ENCODE peak calls at places on chromosomes 6 and 20, in seven cellular contexts. V is H1, P is GM12878, B is ovary, W is A549, L is gastrocnemius medialis, T is heart left ventricle. A is an unnamed sample.

GRCh38 chr6:150981095-150981494 is 115.6 kb downstream of the MTHFD1L start:
- DNase-seq in T (peak), V (no peak), P (peak), B (no peak), W (no peak), L (no peak), A (no peak)

GRCh38 chr6:36223706-36224105 is 27.2 kb downstream of the BRPF3 start:
- DNase-seq in L (no peak), V (no peak), T (no peak), W (no peak), P (no peak), B (no peak), A (no peak)

GRCh38 chr20:20412750-20413149 is 44.8 kb downstream of the INSM1 start:
- DNase-seq in B (no peak), P (no peak), L (no peak), W (no peak), T (no peak), V (no peak), A (no peak)

GRCh38 chr6:36827261-36828079 is 11.8 kb downstream of the CPNE5 start:
- DNase-seq in W (no peak), P (no peak), B (peak), V (no peak), T (peak), L (no peak), A (no peak)

GRCh38 chr6:166691199-166691598 is 64.1 kb upstream of the RPS6KA2 start:
- DNase-seq in T (peak), P (no peak), L (peak), W (no peak), B (no peak), V (no peak), A (no peak)

GRCh38 chr6:28207244-28208179 is 17.6 kb upstream of the ZSCAN9 start:
- DNase-seq in L (no peak), P (no peak), B (no peak), T (no peak), W (no peak), V (no peak), A (no peak)

GRCh38 chr6:168403370-168404005 is 37.5 kb upstream of the SMOC2 start:
- DNase-seq in L (no peak), W (no peak), B (no peak), P (no peak), T (no peak), V (no peak), A (no peak)

GRCh38 chr6:166078294-166078693 is 89.4 kb downstream of the TBXT start:
- DNase-seq in V (no peak), B (no peak), T (no peak), W (no peak), P (no peak), L (no peak), A (no peak)

GRCh38 chr20:40010483-40010882 is 678.6 kb downstream of the MAFB start:
- DNase-seq in B (no peak), P (no peak), T (no peak), V (no peak), L (peak), W (no peak), A (no peak)

GRCh38 chr6:34144581-34145160 is 1.2 kb downstream of the GRM4 start:
- DNase-seq in L (no peak), P (no peak), B (no peak), V (no peak), W (no peak), T (no peak), A (no peak)

GRCh38 chr6:150418825-150419594 is 50.2 kb downstream of the IYD start:
- DNase-seq in P (no peak), L (no peak), T (peak), B (peak), V (peak), W (peak), A (no peak)

GRCh38 chr6:116253505-116254296 is at the start of gene TSPYL4:
- DNase-seq in B (peak), L (peak), T (peak), P (peak), V (peak), W (peak), A (peak)
- TF ChIP-seq POLR2A in B (peak), L (peak), T (peak), P (peak), V (peak), W (peak), A (peak)

GRCh38 chr6:42020967-42021366 is 29.4 kb upstream of the TAF8 start:
- DNase-seq in P (no peak), L (no peak), V (no peak), T (no peak), W (no peak), B (no peak), A (no peak)

GRCh38 chr6:42013134-42013516 is 37.2 kb upstream of the TAF8 start:
- DNase-seq in W (no peak), B (no peak), L (no peak), T (no peak), V (no peak), P (no peak), A (no peak)

GRCh38 chr6:42012501-42013133 is 37.7 kb upstream of the TAF8 start:
- DNase-seq in V (no peak), T (no peak), W (no peak), B (no peak), P (no peak), L (no peak), A (no peak)

GRCh38 chr6:42021847-42022754 is 28.2 kb upstream of the TAF8 start:
- DNase-seq in T (no peak), L (no peak), W (no peak), B (no peak), P (no peak), V (no peak), A (no peak)

DNA sequence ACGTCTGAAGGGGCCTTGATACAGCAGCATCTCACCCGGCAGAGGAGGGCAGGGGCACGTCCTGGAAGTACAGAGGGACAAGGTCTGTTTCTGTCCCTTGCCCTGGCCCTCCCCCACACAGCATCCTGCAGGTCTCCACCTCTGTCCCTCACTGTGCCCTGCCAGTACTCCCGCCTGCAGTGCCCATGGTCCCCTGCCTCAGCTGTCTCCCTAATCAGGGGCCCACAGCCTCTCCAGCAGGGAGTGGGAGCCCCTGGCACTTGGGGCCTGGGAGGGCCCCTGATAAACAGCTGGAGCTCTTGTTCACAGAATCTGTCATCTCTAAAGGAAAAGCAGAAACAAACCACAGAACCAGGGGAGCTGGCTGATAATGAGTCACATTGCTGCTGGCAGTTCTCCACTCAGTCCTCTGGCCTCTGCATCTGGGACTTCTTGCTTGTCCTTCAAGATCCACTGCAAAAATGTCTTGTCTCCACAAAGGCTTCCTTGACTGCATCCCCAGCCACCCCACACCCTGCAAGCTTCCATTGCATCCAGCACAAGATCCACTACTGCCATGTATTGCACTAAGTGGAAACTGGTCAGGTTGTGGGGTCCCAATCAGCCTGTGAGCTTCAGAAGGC is 33.2 kb upstream of the TAF8 start:
- DNase-seq in L (no peak), W (peak), V (no peak), T (no peak), P (no peak), B (no peak), A (no peak)
- H3K27ac ChIP-seq in L (no peak), W (peak), V (no peak), T (no peak), P (no peak), B (no peak), A (no peak)

DNA sequence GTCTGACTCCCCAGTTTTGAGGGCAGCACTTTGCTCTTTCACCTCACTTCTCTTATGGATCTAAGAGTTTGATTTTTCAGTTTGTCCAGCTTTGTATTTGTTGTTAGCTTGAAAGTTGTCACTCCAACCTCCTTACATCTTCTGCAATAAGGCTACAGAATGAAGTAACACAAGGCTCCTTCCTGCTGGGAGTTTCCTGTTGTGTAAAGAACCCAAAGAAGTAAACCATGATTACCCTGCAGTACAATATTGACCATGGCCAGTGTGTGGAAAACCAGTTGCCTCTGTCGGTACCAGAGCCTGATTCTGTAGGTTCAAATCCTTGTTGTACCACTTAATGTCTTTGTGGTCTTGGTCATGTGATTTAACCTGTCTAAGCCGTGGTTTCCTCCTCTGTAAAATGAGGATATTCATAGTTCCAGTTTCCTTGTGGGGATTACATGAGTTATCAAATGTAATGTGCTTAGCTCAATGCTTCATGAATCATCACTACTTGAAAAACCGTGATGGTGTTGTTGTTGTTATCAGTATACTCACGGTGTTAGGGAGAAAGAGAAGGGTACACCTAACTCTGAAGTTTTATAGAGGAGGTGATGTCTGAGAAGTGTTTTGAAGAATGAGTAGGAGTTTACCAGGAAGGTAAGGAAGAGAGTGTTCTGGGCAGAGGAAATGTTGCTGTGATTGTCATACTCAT is 60.3 kb upstream of the PRELID3B start:
- DNase-seq in V (no peak), L (no peak), P (no peak), W (no peak), T (no peak), B (no peak), A (no peak)
- TF ChIP-seq POLR2A in V (no peak), L (no peak), P (no peak), W (no peak), T (no peak), B (no peak), A (no peak)

GRCh38 chr6:6611486-6611885 is 23.0 kb downstream of the LY86 start:
- DNase-seq in W (no peak), B (no peak), P (no peak), T (no peak), V (no peak), L (no peak), A (no peak)

GRCh38 chr6:6616670-6617069 is 28.1 kb downstream of the LY86 start:
- DNase-seq in L (no peak), T (no peak), P (no peak), B (no peak), V (no peak), W (no peak), A (no peak)

GRCh38 chr6:6614965-6615304 is 26.4 kb downstream of the LY86 start:
- DNase-seq in T (no peak), V (no peak), W (no peak), P (no peak), B (no peak), L (no peak), A (no peak)

GRCh38 chr6:6612308-6612707 is 23.8 kb downstream of the LY86 start:
- DNase-seq in P (no peak), V (no peak), W (no peak), T (no peak), B (no peak), L (no peak), A (no peak)

DNA sequence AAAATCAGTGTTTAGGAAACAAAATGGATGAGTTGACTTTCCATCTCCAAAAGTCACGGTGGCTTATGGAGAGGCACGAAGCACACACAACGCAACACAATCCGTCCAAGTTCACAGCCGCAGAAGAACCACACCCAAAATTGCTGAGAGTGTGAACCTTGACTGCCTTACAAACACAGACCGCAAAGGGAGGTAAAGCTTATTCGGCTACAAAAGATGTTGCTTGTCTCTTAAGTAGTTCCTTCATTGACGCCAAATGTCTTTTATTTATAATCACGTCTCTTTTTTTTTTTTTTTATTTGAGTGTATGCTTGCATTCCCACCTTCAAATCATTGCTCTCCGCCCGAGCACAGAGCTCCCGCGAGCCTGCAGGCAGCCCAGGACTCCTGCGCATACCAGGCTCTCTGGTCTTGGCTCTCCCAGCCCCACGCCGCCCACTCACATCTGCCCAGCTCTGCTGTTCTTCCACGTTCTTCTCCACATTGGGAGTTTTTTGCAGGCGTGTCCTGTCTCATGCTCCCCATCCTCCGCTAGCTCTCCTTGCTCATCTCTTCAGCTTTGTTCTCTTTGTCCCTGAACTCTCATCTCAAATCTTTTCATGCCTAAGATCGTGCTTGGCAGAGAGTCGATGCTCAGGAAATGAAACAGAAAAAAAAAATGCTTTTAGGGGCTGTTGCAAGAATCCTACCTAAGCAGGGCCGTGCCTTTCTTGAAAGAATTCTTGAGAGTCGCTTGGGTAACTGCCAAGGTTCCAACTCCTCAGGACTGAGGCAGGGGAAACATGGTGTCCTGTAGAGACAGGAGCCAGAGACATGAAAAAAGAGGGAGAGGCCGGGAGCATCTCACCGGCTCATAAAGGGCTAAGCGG is 25.8 kb downstream of the LY86 start:
- DNase-seq in W (no peak), T (no peak), V (no peak), B (no peak), P (no peak), L (no peak), A (no peak)
- H3K27ac ChIP-seq in W (no peak), T (no peak), V (no peak), B (no peak), P (no peak), L (no peak), A (no peak)

DNA sequence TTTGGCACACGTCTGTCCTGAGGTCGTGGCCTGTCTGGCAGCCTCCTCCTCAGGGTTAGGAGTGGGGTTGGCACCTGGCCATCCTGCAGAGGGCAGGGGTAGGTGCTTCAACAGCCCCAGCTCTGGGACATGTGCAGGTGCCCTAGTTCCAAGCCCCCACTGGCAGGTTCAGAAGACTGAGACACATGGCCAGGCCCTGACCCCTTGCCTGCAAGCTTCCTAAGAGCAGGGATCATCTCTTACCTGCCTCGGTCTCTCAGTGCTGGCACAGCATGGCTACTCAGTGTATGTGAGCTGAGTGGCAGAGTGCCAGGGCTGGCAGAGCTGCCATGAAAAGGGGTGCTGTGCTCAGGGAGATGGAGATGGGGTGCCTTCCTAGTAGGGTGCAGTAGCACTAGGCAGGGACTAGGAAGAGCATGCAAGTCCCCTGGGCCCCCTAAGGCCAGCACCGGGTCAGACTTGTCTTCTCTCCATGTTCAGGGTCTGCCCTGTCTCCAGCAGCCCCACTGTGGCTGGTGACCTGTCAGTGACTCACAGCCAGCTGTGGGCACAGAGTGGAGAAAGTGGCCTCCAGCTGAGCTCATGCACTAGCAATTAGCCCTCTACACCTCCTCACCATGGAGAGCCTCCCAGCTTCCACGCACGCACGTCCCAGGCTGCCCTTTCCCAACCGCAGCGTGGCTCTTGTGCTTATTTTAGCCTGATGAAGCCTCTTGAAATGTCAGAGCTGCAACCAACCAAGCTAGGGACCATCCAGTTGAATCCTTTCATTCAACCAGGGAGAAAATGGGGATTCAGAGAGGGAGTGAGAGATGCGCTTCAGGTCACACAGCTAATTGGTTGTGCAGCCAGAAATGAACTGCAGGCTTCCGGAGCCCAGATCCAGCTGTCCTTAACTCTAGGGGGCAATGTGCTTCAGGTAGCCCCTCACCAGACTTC is 116.6 kb downstream of the MRPL14 start:
- DNase-seq in P (no peak), B (no peak), L (peak), W (peak), V (no peak), T (peak), A (no peak)
- TF ChIP-seq POLR2A in P (no peak), B (no peak), L (peak), W (no peak), V (no peak), T (no peak), A (no peak)

DNA sequence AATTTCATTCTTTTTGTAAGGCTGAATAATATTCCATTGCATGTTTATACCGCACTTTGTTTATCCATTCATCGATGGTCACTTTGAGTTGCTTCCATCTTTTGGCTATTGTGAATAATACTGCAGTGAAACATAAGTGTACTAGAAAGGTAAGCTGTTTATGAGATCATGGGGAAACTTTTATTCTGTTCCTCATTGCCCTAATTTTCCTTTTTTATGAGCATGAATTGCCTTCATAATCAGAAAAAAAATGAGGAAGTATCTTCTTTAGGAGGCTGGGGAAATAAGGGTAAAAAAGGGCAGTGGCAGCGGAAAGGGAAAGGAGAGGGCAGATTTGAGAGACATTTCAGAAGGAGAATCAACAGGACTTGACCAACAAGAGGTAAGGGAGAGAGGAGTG is 14.3 kb upstream of the SERINC3 start:
- DNase-seq in L (no peak), V (no peak), T (no peak), W (no peak), B (no peak), P (no peak), A (no peak)
- H3K27ac ChIP-seq in L (no peak), V (no peak), T (no peak), W (no peak), B (no peak), P (no peak), A (peak)